ENCODE peak calls at places on chromosomes 1 and 21, in ten cellular contexts. K, F, Y, Z, R, H, X, T, P and S are unnamed samples.

GRCh38 chr1:170296211-170296610 is 150.5 kb downstream of the NTMT2 start:
- DNase-seq in P (no peak), T (no peak), Y (no peak), H (no peak), F (no peak), X (no peak), K (no peak), R (no peak), Z (no peak), S (no peak)

GRCh38 chr1:63322248-63322943 is at the start of gene FOXD3:
- DNase-seq in F (no peak), K (no peak), R (peak; percentile 56), Y (no peak), P (no peak), T (peak; percentile 73), H (peak; percentile 66), X (peak; percentile 64), Z (peak; percentile 72), S (no peak)

GRCh38 chr1:247110627-247111258 is 6.6 kb upstream of the ZNF669 start:
- DNase-seq in K (peak; percentile 24), H (no peak), T (no peak), Z (no peak), P (peak; percentile 42), Y (no peak), F (no peak), X (no peak), R (no peak), S (no peak)

GRCh38 chr1:15617874-15618684 is 821 bp downstream of the DDI2 start:
- DNase-seq in X (peak; percentile 43), F (no peak), Z (peak; percentile 49), H (peak; percentile 32), R (peak; percentile 50), Y (no peak), T (peak; percentile 34), K (no peak), P (no peak), S (no peak)

GRCh38 chr21:32533053-32533452 is 52.3 kb downstream of the TCP10L start:
- DNase-seq in Z (no peak), R (no peak), Y (no peak), H (no peak), F (no peak), K (no peak), T (no peak), P (no peak), X (no peak), S (no peak)

GRCh38 chr1:215360021-215360420 is 207.1 kb upstream of the KCTD3 start:
- DNase-seq in Z (no peak), T (no peak), F (no peak), P (no peak), Y (no peak), R (no peak), H (no peak), X (no peak), K (no peak), S (no peak)

GRCh38 chr1:1567831-1568380 is 6.8 kb downstream of the SSU72 start:
- DNase-seq in H (no peak), F (no peak), K (no peak), R (no peak), T (no peak), P (no peak), Y (no peak), Z (no peak), X (no peak), S (no peak)

GRCh38 chr1:211520641-211521040 is 28.7 kb upstream of the RD3 start:
- DNase-seq in H (no peak), Y (no peak), Z (no peak), R (peak; percentile 34), F (no peak), T (no peak), X (no peak), K (no peak), P (no peak), S (no peak)

GRCh38 chr1:186977266-186977957 is 148.7 kb downstream of the PLA2G4A start:
- DNase-seq in K (no peak), H (no peak), F (no peak), R (no peak), Y (no peak), P (peak; percentile 51), X (no peak), T (no peak), Z (no peak), S (no peak)

GRCh38 chr1:241817956-241818612 is 29.9 kb upstream of the EXO1 start:
- DNase-seq in Y (no peak), F (no peak), Z (no peak), X (no peak), P (no peak), K (no peak), T (no peak), R (no peak), H (no peak), S (no peak)

GRCh38 chr1:230166366-230167132 is 99.5 kb downstream of the GALNT2 start:
- DNase-seq in Y (no peak), X (no peak), F (no peak), K (no peak), T (no peak), R (no peak), Z (no peak), H (no peak), P (no peak), S (no peak)